ENCODE peak calls at places on chromosomes 7 and 10, in seven cellular contexts. E is lower lobe of right lung, H is WTC11, X is nephron progenitor cell, I is cardiac muscle cell, T is fibroblast of mammary gland, P is GM12865. S is an unnamed sample.

GRCh38 chr10:90293629-90294028 is 564.2 kb downstream of the HTR7 start:
- DNase-seq in X (no peak), P (no peak), H (no peak), I (no peak), T (no peak), E (no peak), S (no peak)

GRCh38 chr10:33337335-33337854 is 2.9 kb upstream of the NRP1 start:
- DNase-seq in T (peak; percentile 84), X (peak; percentile 17), I (peak; percentile 81), P (no peak), H (no peak), E (no peak), S (no peak)

GRCh38 chr7:28432105-28432504 is 19.8 kb downstream of the CREB5 start:
- DNase-seq in X (no peak), H (no peak), I (no peak), E (no peak), P (no peak), T (peak; percentile 67), S (no peak)

GRCh38 chr7:90178166-90178565 is 23.9 kb downstream of the STEAP1 start:
- DNase-seq in I (no peak), P (no peak), E (no peak), H (no peak), T (no peak), X (no peak), S (no peak)

GRCh38 chr10:11689945-11690736 is 52.0 kb upstream of the ECHDC3 start:
- DNase-seq in P (no peak), T (no peak), H (no peak), I (no peak), E (no peak), X (no peak), S (no peak)

GRCh38 chr7:133486-133885 is 58.9 kb upstream of the FAM20C start:
- DNase-seq in P (no peak), T (peak; percentile 34), E (no peak), X (no peak), H (no peak), I (no peak), S (no peak)

GRCh38 chr7:95045236-95045923 is 138.0 kb downstream of the PPP1R9A start:
- DNase-seq in X (no peak), T (peak; percentile 47), P (peak; percentile 27), I (no peak), E (no peak), H (peak; percentile 31), S (no peak)

GRCh38 chr7:1401011-1401410 is 58.3 kb downstream of the MICALL2 start:
- DNase-seq in T (no peak), E (no peak), P (no peak), I (no peak), X (no peak), H (no peak), S (no peak)

DNA sequence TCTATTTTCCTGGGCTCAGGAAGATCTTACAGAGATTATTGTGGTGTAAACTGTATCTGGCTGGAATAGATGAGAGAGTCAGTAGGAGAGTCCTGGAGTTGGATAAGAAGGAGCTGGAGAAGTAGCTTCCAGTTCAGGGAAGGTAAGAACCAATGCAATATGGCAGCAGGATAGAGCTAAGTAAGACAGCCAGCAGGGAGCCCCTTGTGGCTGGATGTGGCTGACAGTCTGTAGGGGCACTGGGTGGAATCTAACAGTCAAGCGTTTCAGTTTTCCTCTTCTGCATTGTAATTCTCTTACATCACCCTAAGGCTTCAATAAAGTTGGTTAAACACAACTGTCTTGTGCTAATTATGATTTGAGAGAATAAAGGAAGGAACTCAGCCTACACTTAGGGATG is 105.8 kb upstream of the EEPD1 start:
- DNase-seq in X (no peak), P (no peak), H (no peak), T (no peak), I (no peak), E (no peak), S (no peak)
- TF ChIP-seq CTCF in X (no peak), P (peak; percentile 33), H (no peak), T (peak; percentile 28), I (peak; percentile 22), E (no peak), S (peak; percentile 30)

GRCh38 chr7:11593322-11593721 is 238.7 kb downstream of the THSD7A start:
- DNase-seq in T (no peak), P (no peak), H (no peak), X (no peak), I (no peak), E (no peak), S (no peak)
- TF ChIP-seq CTCF in T (no peak), P (no peak), H (no peak), X (no peak), I (no peak), E (no peak), S (no peak)

DNA sequence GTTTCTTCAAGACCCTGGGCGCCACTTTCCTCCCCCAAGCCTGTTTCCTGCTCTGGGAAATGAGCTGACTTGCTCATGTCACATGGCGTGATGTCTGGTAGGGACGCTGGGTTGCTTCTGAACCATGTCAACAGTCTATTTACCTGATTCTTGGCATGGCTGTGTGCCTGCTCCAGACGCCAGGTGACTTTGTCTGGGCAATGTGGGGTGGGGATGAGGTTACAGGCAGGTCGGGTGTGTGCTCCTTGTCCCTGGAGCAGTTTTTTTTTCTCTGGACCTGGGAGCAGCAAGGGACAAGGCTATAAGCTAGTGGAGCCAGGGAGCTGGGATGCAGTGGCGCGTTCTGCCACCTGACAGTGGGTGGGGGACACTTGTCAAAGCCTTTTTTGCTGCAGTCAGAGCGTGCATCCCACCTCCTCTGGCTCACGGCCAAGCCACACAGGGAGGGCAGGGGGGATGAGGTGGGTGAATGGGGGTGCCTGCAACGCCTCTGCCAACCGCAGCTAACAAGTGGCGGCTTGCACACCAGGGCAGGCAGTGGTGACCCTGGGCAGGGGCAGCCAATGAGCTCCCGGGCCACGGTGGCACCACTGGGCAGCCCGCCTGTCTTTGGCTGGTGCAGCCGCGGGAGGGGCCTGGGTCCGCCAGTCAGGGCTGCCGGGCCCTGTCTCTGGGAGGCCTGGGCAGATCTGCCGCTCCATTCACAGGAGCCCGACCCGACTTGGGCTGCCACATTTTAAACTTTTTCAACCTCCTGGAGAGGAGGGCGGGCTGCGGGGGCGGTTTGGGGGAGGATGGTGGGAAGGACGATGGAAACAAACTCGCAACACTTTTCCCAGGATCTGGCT is 22.9 kb downstream of the DNAJB12 start:
- DNase-seq in H (peak; percentile 81), I (peak; percentile 89), E (peak; percentile 96), P (peak; percentile 96), T (peak; percentile 88), X (peak; percentile 74), S (no peak)
- TF ChIP-seq CTCF in H (no peak), I (no peak), E (peak; percentile 44), P (peak; percentile 18), T (peak; percentile 9), X (no peak), S (no peak)

GRCh38 chr7:47232751-47233412 is 349.0 kb downstream of the TNS3 start:
- DNase-seq in I (no peak), T (no peak), P (no peak), E (no peak), H (no peak), X (no peak), S (no peak)
- TF ChIP-seq CTCF in I (no peak), T (peak; percentile 10), P (no peak), E (no peak), H (no peak), X (no peak), S (no peak)

GRCh38 chr7:118648002-118648401 is 423.5 kb downstream of the ANKRD7 start:
- DNase-seq in X (no peak), T (no peak), H (no peak), P (no peak), I (no peak), E (no peak), S (no peak)
- TF ChIP-seq CTCF in X (no peak), T (no peak), H (no peak), P (no peak), I (no peak), E (no peak), S (no peak)

DNA sequence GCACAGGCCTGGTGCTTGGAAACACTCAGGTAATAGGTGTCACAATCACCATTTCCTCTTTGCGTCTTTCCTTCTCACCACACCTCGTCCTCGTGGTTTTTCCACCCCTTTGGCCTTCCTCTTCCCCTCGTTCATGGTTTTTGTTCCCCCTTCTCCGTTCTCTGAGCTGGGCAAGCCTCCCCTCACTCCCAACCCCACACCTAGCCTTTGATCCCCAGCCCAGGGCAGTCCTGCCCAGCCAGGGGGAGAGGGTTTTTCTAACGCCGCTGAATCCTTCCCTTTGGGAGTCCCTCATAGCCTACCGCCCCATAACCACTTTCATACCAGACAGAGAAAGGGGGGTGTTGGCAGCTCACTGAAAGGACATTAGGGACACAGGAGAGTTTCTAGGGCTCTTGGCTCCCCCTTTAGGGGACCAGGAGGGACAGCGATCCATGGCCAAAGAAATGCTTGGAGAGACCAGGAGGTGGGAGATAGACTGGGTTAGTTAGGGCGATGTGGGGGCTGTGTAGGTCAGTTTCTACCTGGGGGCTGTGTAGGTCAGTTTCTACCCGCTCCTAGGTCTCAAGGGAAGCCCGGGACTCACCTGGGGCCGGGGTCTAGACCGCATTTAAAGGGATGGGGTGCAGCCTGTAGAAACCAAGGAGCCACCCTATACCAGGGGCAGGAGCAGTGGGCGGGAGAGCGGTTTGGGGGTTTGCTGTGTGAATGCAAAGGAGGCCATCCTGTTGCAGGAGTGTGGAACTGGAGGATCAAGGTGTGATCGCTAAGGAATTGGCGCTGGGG is 1.4 kb downstream of the EPHB4 start:
- DNase-seq in X (no peak), E (no peak), I (peak; percentile 53), T (peak; percentile 57), P (no peak), H (no peak), S (no peak)
- TF ChIP-seq CTCF in X (peak; percentile 9), E (no peak), I (peak; percentile 40), T (peak; percentile 29), P (no peak), H (no peak), S (no peak)

GRCh38 chr10:132961864-132962622 is 19.7 kb upstream of the CFAP46 start:
- DNase-seq in H (peak; percentile 85), P (peak; percentile 45), E (peak; percentile 78), T (peak; percentile 76), X (peak; percentile 73), I (peak; percentile 74), S (peak; percentile 60)
- TF ChIP-seq CTCF in H (no peak), P (no peak), E (no peak), T (no peak), X (no peak), I (peak; percentile 8), S (no peak)